ENCODE peak calls at places on chromosomes 2 and 18, in four cellular contexts. V is GM12878, D is HCT116, C is HepG2. M is an unnamed sample.

GRCh38 chr2:69007169-69007568 is 5.8 kb upstream of the ANTXR1 start:
- DNase-seq in V (no peak), D (no peak), C (no peak), M (no peak)

GRCh38 chr2:70088508-70089219 is 1.4 kb downstream of the PCBP1 start:
- DNase-seq in V (no peak), D (no peak), C (peak), M (no peak)

GRCh38 chr2:120323807-120324399 is 22.0 kb upstream of the INHBB start:
- DNase-seq in V (no peak), D (no peak), C (no peak), M (peak)

GRCh38 chr18:21636769-21637168 is 24.7 kb downstream of the SNRPD1 start:
- DNase-seq in V (no peak), D (no peak), C (no peak), M (no peak)

GRCh38 chr18:75408554-75409506 is 18.7 kb downstream of the SMIM21 start:
- DNase-seq in V (no peak), D (peak), C (peak), M (no peak)

GRCh38 chr18:31954349-31954748 is 11.4 kb upstream of the TRAPPC8 start:
- DNase-seq in V (no peak), D (no peak), C (peak), M (no peak)

GRCh38 chr2:53511549-53511948 is 256.1 kb upstream of the CHAC2 start:
- DNase-seq in V (no peak), D (no peak), C (no peak), M (no peak)

GRCh38 chr2:207531024-207531411 is 1.3 kb downstream of the CREB1 start:
- DNase-seq in V (no peak), D (no peak), C (no peak), M (no peak)

GRCh38 chr2:176814740-176815367 is 397.7 kb upstream of the HNRNPA3 start:
- DNase-seq in V (peak), D (peak), C (peak), M (peak)

GRCh38 chr2:10124538-10125045 is 2.1 kb downstream of the RRM2 start:
- DNase-seq in V (no peak), D (no peak), C (peak), M (peak)

GRCh38 chr2:232979871-232980461 is 33.1 kb downstream of the NGEF start:
- DNase-seq in V (no peak), D (peak), C (peak), M (peak)

GRCh38 chr2:188805229-188805628 is 168.9 kb upstream of the COL3A1 start:
- DNase-seq in V (no peak), D (no peak), C (no peak), M (no peak)

GRCh38 chr18:12839526-12840196 is 44.4 kb downstream of the PTPN2 start:
- DNase-seq in V (peak), D (no peak), C (no peak), M (no peak)

GRCh38 chr18:23540867-23541266 is 37.6 kb downstream of the RMC1 start:
- DNase-seq in V (peak), D (no peak), C (no peak), M (no peak)

GRCh38 chr2:98842136-98842535 is 93.9 kb downstream of the CRACDL start:
- DNase-seq in V (no peak), D (no peak), C (no peak), M (no peak)

GRCh38 chr2:69718338-69718965 is 23.5 kb upstream of the ANXA4 start:
- DNase-seq in V (no peak), D (no peak), C (no peak), M (no peak)

GRCh38 chr18:60500960-60501359 is 128.4 kb upstream of the MC4R start:
- DNase-seq in V (no peak), D (no peak), C (no peak), M (no peak)

GRCh38 chr2:158239271-158239670 is 137.6 kb downstream of the UPP2 start:
- DNase-seq in V (no peak), D (no peak), C (no peak), M (no peak)

GRCh38 chr2:237299897-237300296 is 114.1 kb downstream of the COL6A3 start:
- DNase-seq in V (no peak), D (peak), C (no peak), M (no peak)

GRCh38 chr2:85265304-85265703 is 62.5 kb downstream of the TGOLN2 start:
- DNase-seq in V (no peak), D (no peak), C (no peak), M (no peak)

GRCh38 chr2:112493858-112494648 is 12.1 kb downstream of the TTL start:
- DNase-seq in V (no peak), D (no peak), C (peak), M (peak)

GRCh38 chr2:134927195-134927594 is 8.6 kb downstream of the CCNT2 start:
- DNase-seq in V (no peak), D (no peak), C (no peak), M (no peak)

GRCh38 chr2:148201075-148202004 is 180.4 kb downstream of the MBD5 start:
- DNase-seq in V (no peak), D (peak), C (peak), M (peak)

GRCh38 chr2:179049546-179050311 is at the start of gene CCDC141:
- DNase-seq in V (peak), D (no peak), C (peak), M (no peak)

GRCh38 chr2:45606801-45607200 is 4.3 kb downstream of the SRBD1 start:
- DNase-seq in V (no peak), D (no peak), C (no peak), M (no peak)

GRCh38 chr2:20438334-20439192 is 8.3 kb upstream of the RHOB start:
- DNase-seq in V (no peak), D (no peak), C (peak), M (no peak)

GRCh38 chr2:102063948-102064678 is 72.4 kb downstream of the IL1R2 start:
- DNase-seq in V (no peak), D (peak), C (peak), M (peak)

GRCh38 chr18:5073026-5073944 is 123.8 kb downstream of the AKAIN1 start:
- DNase-seq in V (no peak), D (peak), C (peak), M (peak)

GRCh38 chr2:232405943-232406510 is 617 bp upstream of the ALPG start:
- DNase-seq in V (no peak), D (no peak), C (no peak), M (no peak)

GRCh38 chr2:135985018-135985825 is at the start of gene DARS1:
- DNase-seq in V (peak), D (peak), C (peak), M (peak)
- TF ChIP-seq REST in V (no peak), D (no peak), C (peak), M (peak)

DNA sequence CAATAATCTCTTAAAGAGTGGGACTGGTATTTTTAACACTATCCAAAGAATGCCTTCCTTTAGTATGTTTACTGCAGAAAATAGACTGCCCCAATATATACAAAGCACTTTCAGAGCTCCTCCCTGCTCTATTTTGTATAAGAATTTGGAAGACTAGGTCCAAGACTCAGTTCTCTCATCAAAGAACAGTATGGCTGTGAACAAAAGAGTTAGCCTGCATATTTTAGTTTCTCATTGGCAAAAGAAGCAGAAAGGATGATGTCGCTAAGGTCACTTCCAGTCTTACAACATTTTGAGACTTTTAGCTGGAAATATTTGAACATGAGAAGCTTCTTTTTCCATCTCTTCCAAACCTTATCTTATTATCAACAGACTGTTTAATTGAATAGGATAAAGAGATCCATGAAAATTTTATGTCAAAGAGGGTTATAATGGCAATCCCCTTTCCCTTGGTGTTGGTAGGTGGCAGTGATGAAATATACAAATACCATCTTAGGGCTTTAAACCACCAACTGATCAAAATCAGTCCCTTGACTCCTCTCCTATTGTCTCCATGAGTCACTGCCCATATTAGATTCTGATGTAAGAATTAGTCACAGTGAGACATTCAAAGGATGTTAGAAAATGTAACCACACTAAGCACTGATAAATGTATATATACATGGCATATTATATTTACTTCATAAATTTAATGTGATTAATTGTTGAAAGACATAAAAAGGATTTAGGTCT is 266.9 kb upstream of the DSEL start:
- DNase-seq in V (no peak), D (no peak), C (no peak), M (no peak)
- TF ChIP-seq ZNF274 in V (no peak), D (no peak), C (no peak), M (no peak)

GRCh38 chr18:54090856-54091255 is 133.6 kb downstream of the MBD2 start:
- DNase-seq in V (no peak), D (no peak), C (no peak), M (no peak)

GRCh38 chr18:54080854-54081253 is 143.6 kb downstream of the MBD2 start:
- DNase-seq in V (no peak), D (no peak), C (no peak), M (no peak)

GRCh38 chr18:54089749-54090459 is 134.6 kb downstream of the MBD2 start:
- DNase-seq in V (no peak), D (no peak), C (no peak), M (no peak)

GRCh38 chr18:54086863-54087262 is 137.6 kb downstream of the MBD2 start:
- DNase-seq in V (no peak), D (no peak), C (no peak), M (no peak)

DNA sequence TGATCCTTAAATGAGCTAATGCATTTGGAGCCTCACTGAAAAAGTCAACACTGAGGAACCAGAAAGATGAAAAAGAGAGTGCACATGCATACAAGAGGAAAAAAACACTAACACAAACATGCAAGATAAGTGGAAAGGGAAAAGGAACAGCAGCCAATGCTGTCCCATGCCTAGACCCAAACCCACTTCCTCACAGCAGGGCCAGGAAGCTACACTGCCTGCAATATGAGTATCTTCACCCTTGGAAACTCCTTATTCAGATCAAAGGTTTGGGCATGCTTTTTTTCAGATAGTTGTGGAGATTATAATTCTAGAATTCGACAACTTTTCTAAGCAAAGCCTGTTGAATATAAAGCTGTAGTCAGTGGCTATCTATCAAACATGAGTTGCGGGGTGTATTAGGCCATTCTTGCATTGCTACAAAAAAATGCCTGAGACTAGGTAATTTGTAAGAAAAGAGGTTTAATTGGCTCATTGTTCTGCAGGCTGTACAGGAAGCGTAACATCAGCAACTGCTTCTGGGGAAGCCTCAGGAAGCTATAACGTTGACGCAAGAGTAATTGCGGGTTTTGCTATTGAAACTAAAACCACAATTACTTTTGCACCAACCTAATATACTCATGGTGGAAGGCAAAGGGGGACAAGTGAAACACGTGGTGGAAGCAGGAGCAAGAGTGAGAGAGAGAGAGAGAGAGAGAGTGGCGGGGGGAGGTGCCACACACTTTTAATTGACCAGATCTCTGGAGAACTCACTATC is 138.2 kb downstream of the MBD2 start:
- DNase-seq in V (peak), D (no peak), C (no peak), M (no peak)
- TF ChIP-seq YY1 in V (no peak), D (no peak), C (no peak), M (no peak)

GRCh38 chr2:127455566-127456493 is 37.6 kb downstream of the PROC start:
- DNase-seq in V (no peak), D (no peak), C (peak), M (no peak)
- TF ChIP-seq REST in V (no peak), D (no peak), C (no peak), M (no peak)